ENCODE peak calls at places on chromosomes 6 and 20, in nine cellular contexts. T, N, A, G, W, Z, C, H and L are unnamed samples. For H3K27me3, the result is how much of the 10 kb centered on the place peaks cover.

GRCh38 chr6:119346450-119346849 is 3.1 kb downstream of the MAN1A1 start:
- DNase-seq in T (no peak), N (no peak), A (no peak), G (no peak), W (no peak), Z (no peak), C (no peak), H (no peak), L (no peak)

GRCh38 chr6:148422085-148422484 is 79.4 kb downstream of the SASH1 start:
- DNase-seq in T (no peak), N (no peak), A (no peak), G (no peak), W (no peak), Z (no peak), C (no peak), H (no peak), L (no peak)

GRCh38 chr20:20466341-20466879 is 98.5 kb downstream of the INSM1 start:
- DNase-seq in T (no peak), N (no peak), A (no peak), G (no peak), W (peak), Z (no peak), C (no peak), H (no peak), L (no peak)

GRCh38 chr20:8423482-8423881 is 291.4 kb downstream of the PLCB1 start:
- DNase-seq in T (no peak), N (no peak), A (no peak), G (no peak), W (no peak), Z (no peak), C (no peak), H (no peak), L (no peak)

GRCh38 chr6:7974932-7975763 is 64.6 kb upstream of the TXNDC5 start:
- DNase-seq in T (no peak), N (peak), A (peak), G (peak), W (peak), Z (no peak), C (no peak), H (no peak), L (no peak)

GRCh38 chr6:158812611-158813010 is 6.6 kb downstream of the EZR start:
- DNase-seq in T (no peak), N (no peak), A (peak), G (no peak), W (no peak), Z (no peak), C (no peak), H (no peak), L (no peak)

GRCh38 chr6:132399376-132400074 is 1.8 kb downstream of the MOXD1 start:
- DNase-seq in T (no peak), N (no peak), A (no peak), G (no peak), W (peak), Z (no peak), C (no peak), H (no peak), L (no peak)

GRCh38 chr6:37256692-37257319 is 766 bp upstream of the TBC1D22B start:
- DNase-seq in T (no peak), N (no peak), A (no peak), G (no peak), W (no peak), Z (no peak), C (no peak), H (no peak), L (peak)

GRCh38 chr6:100455230-100456124 is 9.2 kb downstream of the SIM1 start:
- DNase-seq in T (no peak), N (no peak), A (no peak), G (no peak), W (no peak), Z (no peak), C (no peak), H (no peak), L (peak)

GRCh38 chr6:169724554-169725269 is 412 bp upstream of the PHF10 start:
- DNase-seq in T (peak), N (peak), A (peak), G (peak), W (no peak), Z (peak), C (peak), H (peak), L (no peak)

GRCh38 chr20:41476013-41476441 is 109.4 kb upstream of the EMILIN3 start:
- DNase-seq in T (no peak), N (no peak), A (no peak), G (peak), W (peak), Z (no peak), C (no peak), H (no peak), L (no peak)

GRCh38 chr6:99119109-99120031 is 171.6 kb upstream of the FBXL4 start:
- DNase-seq in T (peak), N (no peak), A (no peak), G (no peak), W (peak), Z (peak), C (no peak), H (peak), L (peak)

GRCh38 chr6:140979642-140980091 is 1153.1 kb upstream of the GJE1 start:
- DNase-seq in T (no peak), N (peak), A (peak), G (peak), W (peak), Z (no peak), C (no peak), H (no peak), L (no peak)

GRCh38 chr6:168145747-168146596 is 67.0 kb upstream of the FRMD1 start:
- DNase-seq in T (no peak), N (peak), A (peak), G (peak), W (no peak), Z (no peak), C (no peak), H (no peak), L (no peak)

GRCh38 chr6:89146748-89147715 is 1.2 kb downstream of the PM20D2 start:
- DNase-seq in T (no peak), N (no peak), A (no peak), G (no peak), W (no peak), Z (no peak), C (no peak), H (no peak), L (peak)

GRCh38 chr6:90144396-90144795 is 152.2 kb downstream of the BACH2 start:
- DNase-seq in T (no peak), N (no peak), A (no peak), G (no peak), W (no peak), Z (no peak), C (no peak), H (no peak), L (no peak)

GRCh38 chr6:134938896-134939295 is 11.0 kb downstream of the ALDH8A1 start:
- DNase-seq in T (no peak), N (no peak), A (no peak), G (no peak), W (no peak), Z (no peak), C (peak), H (peak), L (no peak)

GRCh38 chr6:105608711-105609374 is 206.0 kb upstream of the PREP start:
- DNase-seq in T (no peak), N (no peak), A (no peak), G (no peak), W (peak), Z (no peak), C (no peak), H (no peak), L (no peak)

DNA sequence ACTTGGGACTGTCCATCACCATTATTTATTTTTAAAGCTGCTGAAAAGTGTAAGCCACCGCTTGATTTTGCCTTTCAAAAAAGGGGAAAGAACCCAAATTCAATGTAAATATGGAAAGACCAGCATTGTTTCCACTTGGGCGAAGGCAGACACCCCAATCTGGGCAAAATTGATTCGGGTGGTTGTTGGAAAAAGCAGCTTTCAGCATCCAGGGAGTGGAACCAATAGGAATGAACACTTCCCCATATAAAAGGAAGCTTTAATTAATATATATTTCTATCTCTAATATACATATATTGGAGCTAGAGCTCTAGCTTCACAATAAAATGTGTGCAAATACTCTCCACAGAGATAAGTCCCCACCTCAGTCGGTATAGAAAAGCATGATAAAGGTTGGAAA is at the start of gene TFAP2D:
- DNase-seq in T (no peak), N (no peak), A (no peak), G (no peak), W (no peak), Z (no peak), C (no peak), H (no peak), L (no peak)
- H3K27me3 ChIP-seq in T (half or more), N (under half), A (under half), G (under half), W (under half), Z (under half), C (half or more), H (under half), L (half or more)

GRCh38 chr20:576156-576555 is 32.6 kb upstream of the CSNK2A1 start:
- DNase-seq in T (no peak), N (no peak), A (no peak), G (no peak), W (no peak), Z (no peak), C (no peak), H (no peak), L (no peak)
- H3K27me3 ChIP-seq in T (under half), N (under half), A (under half), G (under half), W (under half), Z (under half), C (under half), H (under half), L (under half)

GRCh38 chr6:27771240-27771639 is 141.0 kb downstream of the OR2B2 start:
- DNase-seq in T (no peak), N (no peak), A (no peak), G (no peak), W (no peak), Z (no peak), C (no peak), H (no peak), L (peak)
- H3K27me3 ChIP-seq in T (under half), N (under half), A (under half), G (under half), W (under half), Z (under half), C (under half), H (under half), L (half or more)

GRCh38 chr6:84791927-84792326 is 27.5 kb upstream of the TBX18 start:
- DNase-seq in T (no peak), N (no peak), A (no peak), G (no peak), W (no peak), Z (no peak), C (no peak), H (no peak), L (no peak)
- H3K27me3 ChIP-seq in T (under half), N (under half), A (under half), G (under half), W (under half), Z (under half), C (under half), H (under half), L (under half)

GRCh38 chr20:51077601-51078000 is 54.7 kb upstream of the KCNG1 start:
- DNase-seq in T (no peak), N (no peak), A (no peak), G (no peak), W (no peak), Z (no peak), C (no peak), H (no peak), L (no peak)
- H3K27me3 ChIP-seq in T (half or more), N (under half), A (under half), G (under half), W (under half), Z (under half), C (under half), H (under half), L (under half)